ENCODE peak calls at places on chromosomes 12 and 14, in eight cellular contexts. T is sigmoid colon, K is aorta, V is Panc1, P is left ventricle myocardium inferior, U is PC-3, N is MM.1S, R is HCT116. B is an unnamed sample. For H3K4me1, the result is how much of the 10 kb centered on the place peaks cover.

GRCh38 chr12:13230500-13230899 is 34.0 kb downstream of the EMP1 start:
- DNase-seq in K (no peak), P (no peak), V (no peak), R (no peak), N (no peak), U (no peak), T (no peak), B (no peak)

GRCh38 chr12:30939234-30939633 is 12.7 kb downstream of the TSPAN11 start:
- DNase-seq in T (no peak), V (no peak), N (peak), U (peak), K (no peak), R (no peak), P (no peak), B (no peak)

GRCh38 chr14:104217486-104218360 is 79.3 kb downstream of the KIF26A start:
- DNase-seq in K (peak), R (no peak), P (peak), U (no peak), N (no peak), T (peak), V (no peak), B (no peak)

GRCh38 chr14:52596320-52596719 is 43.7 kb downstream of the GPR137C start:
- DNase-seq in R (no peak), P (no peak), U (no peak), V (no peak), N (no peak), K (no peak), T (no peak), B (no peak)

GRCh38 chr12:62848418-62848817 is 86.5 kb downstream of the PPM1H start:
- DNase-seq in T (no peak), K (no peak), V (peak), N (peak), U (peak), R (peak), P (no peak), B (no peak)

GRCh38 chr14:80536456-80536855 is 325.2 kb upstream of the DIO2 start:
- DNase-seq in R (no peak), N (no peak), V (no peak), U (peak), K (no peak), P (no peak), T (no peak), B (no peak)

GRCh38 chr14:39406560-39406959 is 25.7 kb downstream of the FBXO33 start:
- DNase-seq in T (no peak), K (no peak), P (no peak), U (no peak), V (no peak), R (no peak), N (no peak), B (no peak)

GRCh38 chr14:89000007-89000942 is 175.8 kb downstream of the TTC8 start:
- DNase-seq in R (peak), P (no peak), V (no peak), K (no peak), N (no peak), T (no peak), U (peak), B (no peak)

GRCh38 chr12:32896438-32897275 is at the start of gene PKP2:
- DNase-seq in T (no peak), K (no peak), R (peak), N (peak), V (no peak), P (peak), U (peak), B (peak)

GRCh38 chr12:16880864-16881285 is 274.9 kb upstream of the LMO3 start:
- DNase-seq in K (no peak), T (no peak), U (no peak), R (no peak), V (no peak), N (no peak), P (no peak), B (no peak)

GRCh38 chr12:94594443-94594825 is 55.9 kb downstream of the TMCC3 start:
- DNase-seq in R (no peak), K (no peak), T (no peak), N (no peak), P (no peak), V (no peak), U (peak), B (no peak)

GRCh38 chr12:11861864-11862600 is 208.7 kb upstream of the BCL2L14 start:
- DNase-seq in V (no peak), T (no peak), N (no peak), R (no peak), U (no peak), P (no peak), K (no peak), B (no peak)

GRCh38 chr12:113030875-113031525 is 25.5 kb upstream of the DTX1 start:
- DNase-seq in N (peak), T (no peak), V (no peak), P (no peak), R (peak), U (peak), K (no peak), B (peak)

GRCh38 chr14:60166144-60166543 is 946 bp upstream of the DHRS7 start:
- DNase-seq in V (no peak), U (no peak), P (no peak), T (no peak), N (no peak), R (no peak), K (no peak), B (no peak)

GRCh38 chr12:105864916-105865315 is 273.8 kb downstream of the NUAK1 start:
- DNase-seq in P (no peak), N (no peak), T (no peak), K (no peak), V (no peak), R (no peak), U (no peak), B (no peak)

GRCh38 chr12:110175201-110175600 is 51.0 kb downstream of the IFT81 start:
- DNase-seq in T (no peak), U (no peak), P (no peak), R (no peak), N (no peak), K (no peak), V (no peak), B (no peak)

GRCh38 chr14:55136868-55137785 is 8.1 kb downstream of the LGALS3 start:
- DNase-seq in P (peak), R (no peak), U (no peak), N (no peak), K (peak), V (no peak), T (peak), B (no peak)

GRCh38 chr14:89576132-89576923 is 159.3 kb upstream of the FOXN3 start:
- DNase-seq in P (no peak), T (peak), N (no peak), U (no peak), K (no peak), R (no peak), V (no peak), B (no peak)

GRCh38 chr14:69260246-69260978 is 454 bp downstream of the GALNT16 start:
- DNase-seq in U (no peak), V (no peak), K (peak), N (no peak), T (no peak), P (no peak), R (no peak), B (no peak)

GRCh38 chr14:52043690-52044089 is 25.2 kb downstream of the NID2 start:
- DNase-seq in K (no peak), N (no peak), R (peak), T (no peak), U (peak), P (no peak), V (no peak), B (no peak)

GRCh38 chr14:90780519-90780918 is 35.7 kb downstream of the TTC7B start:
- DNase-seq in N (no peak), P (no peak), K (no peak), T (no peak), U (no peak), V (no peak), R (no peak), B (no peak)

GRCh38 chr14:70358631-70359030 is 852 bp downstream of the COX16 start:
- DNase-seq in V (no peak), N (no peak), T (no peak), R (no peak), K (no peak), P (no peak), U (peak), B (no peak)

GRCh38 chr12:25115677-25116076 is 79.3 kb downstream of the DNAI7 start:
- DNase-seq in K (no peak), T (no peak), U (no peak), P (no peak), R (no peak), V (no peak), N (no peak), B (peak)

GRCh38 chr14:67491741-67492504 is 3.4 kb upstream of the TMEM229B start:
- DNase-seq in P (peak), V (no peak), U (no peak), K (no peak), T (no peak), R (no peak), N (no peak), B (no peak)

GRCh38 chr12:105092336-105092735 is 8.1 kb upstream of the ALDH1L2 start:
- DNase-seq in P (no peak), V (no peak), N (no peak), U (peak), K (no peak), T (no peak), R (no peak), B (peak)

GRCh38 chr12:4331842-4332241 is 10.8 kb downstream of the TIGAR start:
- DNase-seq in R (no peak), N (no peak), T (no peak), V (no peak), K (no peak), P (no peak), U (no peak), B (no peak)

GRCh38 chr14:22534547-22534946 is 54.5 kb downstream of the DAD1 start:
- DNase-seq in P (no peak), N (no peak), T (no peak), V (no peak), K (no peak), R (no peak), U (no peak), B (no peak)

GRCh38 chr12:42953021-42953420 is 363.5 kb upstream of the PRICKLE1 start:
- DNase-seq in N (no peak), U (no peak), P (no peak), V (no peak), R (no peak), T (no peak), K (no peak), B (no peak)

GRCh38 chr12:119715268-119715620 is 47.3 kb downstream of the PRKAB1 start:
- DNase-seq in V (no peak), P (no peak), U (peak), R (no peak), K (no peak), T (no peak), N (no peak), B (no peak)

GRCh38 chr12:59624732-59625455 is 29.1 kb downstream of the SLC16A7 start:
- DNase-seq in K (no peak), N (no peak), T (no peak), V (no peak), U (no peak), P (no peak), R (no peak), B (no peak)

GRCh38 chr14:81990312-81990761 is 456.7 kb upstream of the SEL1L start:
- DNase-seq in P (no peak), N (peak), K (no peak), R (peak), T (no peak), U (peak), V (peak), B (peak)

GRCh38 chr14:60095781-60096450 is 4.2 kb downstream of the PCNX4 start:
- DNase-seq in V (no peak), P (no peak), U (peak), T (no peak), K (no peak), N (no peak), R (no peak), B (no peak)

GRCh38 chr14:81710232-81710845 is 176.7 kb upstream of the SEL1L start:
- DNase-seq in N (peak), T (no peak), V (peak), U (peak), R (peak), K (no peak), P (no peak), B (no peak)

GRCh38 chr14:56333361-56334279 is 215.4 kb downstream of the PELI2 start:
- DNase-seq in K (no peak), N (no peak), P (no peak), R (no peak), T (no peak), V (no peak), U (peak), B (no peak)

GRCh38 chr14:64919618-64920017 is 5.4 kb downstream of the CHURC1 start:
- DNase-seq in P (no peak), V (no peak), K (no peak), T (no peak), R (no peak), U (no peak), N (no peak), B (no peak)
- H3K4me1 ChIP-seq in P (half or more), V (under half), K (under half), T (under half), R (under half), U (under half), N (under half), B (under half)

DNA sequence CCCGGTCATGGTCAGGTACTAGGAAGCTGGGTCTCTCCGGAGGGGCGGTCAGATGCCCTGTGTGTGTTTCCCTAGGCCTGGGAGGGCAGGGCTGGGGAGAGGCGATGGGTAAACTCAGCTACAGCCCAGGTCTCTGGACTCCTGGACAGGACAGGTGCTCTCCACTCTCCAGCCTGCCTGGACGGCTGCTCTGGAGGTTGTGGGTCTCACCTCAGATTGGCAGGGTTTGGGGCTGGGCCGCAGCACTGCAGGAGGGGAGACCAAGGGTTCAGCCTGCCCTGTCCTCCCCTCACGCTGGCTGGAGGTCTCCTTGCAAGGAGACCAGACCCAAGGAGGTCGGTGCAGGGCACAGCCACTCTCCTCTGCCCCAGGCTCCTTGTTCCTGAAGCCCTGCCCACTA is 7.8 kb downstream of the KRT80 start:
- DNase-seq in P (no peak), K (no peak), U (no peak), V (no peak), T (no peak), R (no peak), N (no peak), B (no peak)
- H3K4me1 ChIP-seq in P (half or more), K (under half), U (half or more), V (half or more), T (under half), R (under half), N (under half), B (under half)

DNA sequence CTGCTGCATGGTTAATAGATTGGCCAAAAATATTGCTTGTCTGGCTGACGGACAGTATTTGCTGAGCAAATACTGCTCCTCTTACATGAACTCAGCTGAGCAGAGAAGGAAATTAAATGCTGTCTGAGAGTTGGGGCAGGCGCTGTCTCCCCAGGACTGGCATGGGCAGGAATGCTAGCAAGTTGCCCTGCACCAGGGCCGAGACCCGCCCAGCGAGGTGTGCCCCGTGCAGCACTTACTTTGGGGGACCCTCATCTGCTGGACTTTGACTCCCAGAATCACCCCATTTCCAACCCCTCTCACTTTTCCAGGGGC is 1.4 kb downstream of the FBRSL1 start:
- DNase-seq in V (no peak), T (no peak), N (no peak), K (no peak), U (peak), R (no peak), P (no peak), B (peak)
- H3K4me1 ChIP-seq in V (under half), T (under half), N (under half), K (under half), U (under half), R (under half), P (half or more), B (under half)

GRCh38 chr14:95396221-95396620 is 76.5 kb upstream of the CLMN start:
- DNase-seq in R (no peak), T (no peak), N (no peak), V (no peak), U (no peak), P (no peak), K (no peak), B (no peak)
- H3K4me1 ChIP-seq in R (under half), T (under half), N (under half), V (under half), U (under half), P (under half), K (under half), B (under half)

GRCh38 chr12:40907115-40907521 is 214.9 kb downstream of the CNTN1 start:
- DNase-seq in U (peak), R (peak), V (no peak), T (no peak), N (no peak), K (no peak), P (no peak), B (no peak)
- H3K4me1 ChIP-seq in U (under half), R (under half), V (under half), T (under half), N (under half), K (under half), P (under half), B (under half)

DNA sequence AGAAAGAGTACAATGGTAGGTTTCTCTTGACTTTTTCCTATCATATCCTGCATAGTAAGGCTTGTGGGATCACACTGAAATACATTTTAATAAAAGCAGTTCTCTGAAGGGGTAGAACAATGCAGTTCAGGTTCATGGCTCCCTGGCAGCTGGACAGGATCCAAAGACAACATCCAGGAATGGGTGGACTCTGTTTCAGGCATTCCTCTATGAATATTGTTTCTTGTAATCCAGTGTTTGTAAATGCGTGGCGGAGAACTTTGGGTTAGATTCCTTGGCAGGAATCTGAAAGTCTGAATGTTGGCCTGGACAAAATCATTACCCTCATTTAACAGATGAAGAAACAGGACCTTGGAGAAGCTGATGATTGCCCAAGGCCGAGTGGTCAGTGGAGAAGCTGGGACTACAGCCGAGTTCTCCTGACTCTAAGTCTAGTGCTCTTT is 43.5 kb downstream of the SYNE2 start:
- DNase-seq in P (peak), N (no peak), R (peak), V (no peak), T (peak), U (peak), K (no peak), B (peak)
- H3K4me1 ChIP-seq in P (half or more), N (under half), R (under half), V (half or more), T (under half), U (under half), K (under half), B (under half)

GRCh38 chr12:3315201-3315661 is 175.8 kb upstream of the PRMT8 start:
- DNase-seq in K (no peak), P (peak), T (peak), V (no peak), R (no peak), U (peak), N (no peak), B (peak)

GRCh38 chr12:3313655-3314305 is 177.2 kb upstream of the PRMT8 start:
- DNase-seq in T (no peak), N (peak), V (no peak), K (no peak), R (no peak), U (peak), P (no peak), B (no peak)

GRCh38 chr12:3313066-3313465 is 177.9 kb upstream of the PRMT8 start:
- DNase-seq in P (no peak), V (no peak), U (peak), N (no peak), K (no peak), R (no peak), T (no peak), B (no peak)

GRCh38 chr12:3316776-3317480 is 174.1 kb upstream of the PRMT8 start:
- DNase-seq in P (no peak), K (no peak), N (no peak), T (no peak), V (no peak), U (no peak), R (no peak), B (no peak)

DNA sequence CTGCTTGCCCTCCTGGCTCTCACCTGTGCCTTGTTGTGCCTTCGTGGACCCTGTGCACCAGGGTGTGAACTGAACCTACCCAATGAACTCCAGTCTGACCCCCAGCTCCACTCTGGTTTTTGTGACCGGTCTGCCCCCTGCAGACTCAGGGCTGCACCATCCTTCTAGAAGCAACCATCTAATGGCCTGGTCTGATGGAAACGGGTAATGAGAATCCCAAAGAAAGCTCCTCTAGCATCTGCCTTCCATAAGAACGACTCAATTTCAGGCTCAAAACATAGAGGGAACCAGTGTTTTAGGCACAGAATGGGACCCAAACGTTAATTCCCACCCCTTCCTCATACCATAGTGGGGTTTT is 176.7 kb upstream of the PRMT8 start:
- DNase-seq in V (no peak), K (no peak), R (no peak), U (no peak), P (no peak), T (no peak), N (no peak), B (no peak)
- H3K4me1 ChIP-seq in V (under half), K (under half), R (half or more), U (half or more), P (under half), T (under half), N (under half), B (under half)

B was measured in prostate gland.